ENCODE peak calls at places on chromosome 20, in seven cellular contexts. X is H1, H is A549, Z is ovary, Q is progenitor cell of endocrine pancreas, J is OCI-LY7, I is WTC11. L is an unnamed sample.

GRCh38 chr20:23061713-23062561 is 12.5 kb upstream of the THBD start:
- DNase-seq in X (peak; percentile 57), H (peak; percentile 75), Z (peak; percentile 67), Q (no peak), J (peak; percentile 6), I (peak; percentile 70), L (no peak)

GRCh38 chr20:52160805-52161204 is 30.8 kb downstream of the ZFP64 start:
- DNase-seq in X (no peak), H (no peak), Z (no peak), Q (no peak), J (no peak), I (no peak), L (no peak)

GRCh38 chr20:56778765-56779195 is 149.7 kb downstream of the TFAP2C start:
- DNase-seq in X (peak; percentile 56), H (peak; percentile 67), Z (no peak), Q (no peak), J (no peak), I (no peak), L (no peak)

GRCh38 chr20:50248104-50248631 is 57.5 kb downstream of the CEBPB start:
- DNase-seq in X (no peak), H (no peak), Z (no peak), Q (no peak), J (no peak), I (no peak), L (no peak)

GRCh38 chr20:19992996-19993908 is 23.9 kb upstream of the NAA20 start:
- DNase-seq in X (no peak), H (peak; percentile 89), Z (no peak), Q (no peak), J (no peak), I (peak; percentile 30), L (no peak)

GRCh38 chr20:16898433-16898832 is 150.3 kb downstream of the OTOR start:
- DNase-seq in X (no peak), H (no peak), Z (no peak), Q (no peak), J (no peak), I (no peak), L (no peak)

GRCh38 chr20:18742841-18743240 is 70.7 kb upstream of the SCP2D1 start:
- DNase-seq in X (no peak), H (no peak), Z (no peak), Q (no peak), J (no peak), I (no peak), L (no peak)

GRCh38 chr20:53195882-53196610 is 223.9 kb downstream of the TSHZ2 start:
- DNase-seq in X (no peak), H (no peak), Z (no peak), Q (no peak), J (peak; percentile 59), I (no peak), L (no peak)

GRCh38 chr20:36888880-36889516 is 13.1 kb downstream of the TLDC2 start:
- DNase-seq in X (no peak), H (no peak), Z (no peak), Q (no peak), J (no peak), I (no peak), L (no peak)

GRCh38 chr20:9966966-9967365 is 67.8 kb upstream of the ANKEF1 start:
- DNase-seq in X (no peak), H (peak; percentile 38), Z (no peak), Q (no peak), J (no peak), I (no peak), L (no peak)

GRCh38 chr20:48171626-48172025 is 386.3 kb upstream of the SULF2 start:
- DNase-seq in X (no peak), H (no peak), Z (no peak), Q (no peak), J (no peak), I (no peak), L (no peak)

GRCh38 chr20:1491891-1492642 is 847 bp upstream of the SIRPB2 start:
- DNase-seq in X (no peak), H (no peak), Z (no peak), Q (no peak), J (no peak), I (no peak), L (no peak)

GRCh38 chr20:58111340-58112016 is 117.0 kb downstream of the ANKRD60 start:
- DNase-seq in X (peak; percentile 32), H (no peak), Z (no peak), Q (no peak), J (no peak), I (no peak), L (no peak)

GRCh38 chr20:8218861-8219260 is 86.8 kb downstream of the PLCB1 start:
- DNase-seq in X (no peak), H (no peak), Z (no peak), Q (no peak), J (no peak), I (no peak), L (no peak)

GRCh38 chr20:3768342-3769130 is 983 bp upstream of the ADISSP start:
- DNase-seq in X (peak; percentile 94), H (peak; percentile 90), Z (peak; percentile 86), Q (peak; percentile 57), J (peak; percentile 88), I (peak; percentile 89), L (peak; percentile 80)
- TF ChIP-seq CTCF in X (peak; percentile 60), H (peak; percentile 76), Z (no peak), Q (peak; percentile 68), J (peak; percentile 82), I (peak; percentile 30), L (no peak)

DNA sequence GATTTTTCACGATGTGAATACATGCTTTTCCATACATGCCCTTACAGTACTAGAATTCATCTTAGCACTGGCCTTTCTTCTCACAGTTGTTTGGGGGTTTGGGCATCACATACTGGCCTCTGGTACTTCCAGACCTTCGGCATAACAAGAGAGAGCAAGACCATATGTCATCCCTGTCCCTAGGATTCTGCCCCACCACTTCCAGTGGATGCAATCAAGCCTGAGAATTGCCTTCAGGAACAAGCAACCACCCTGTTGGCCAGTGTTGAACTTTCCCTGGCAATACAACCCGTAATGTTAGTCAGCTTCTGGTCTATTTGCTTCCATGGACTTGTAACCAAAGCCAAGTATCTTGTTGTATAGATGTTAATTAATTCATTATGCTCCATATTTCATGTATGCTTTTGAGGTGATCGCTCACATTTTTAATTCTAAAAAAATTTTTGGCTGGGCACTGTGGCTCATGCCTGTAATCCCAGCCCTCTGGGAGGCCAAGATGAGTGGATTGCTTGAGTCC is 15.4 kb upstream of the SLPI start:
- DNase-seq in X (no peak), H (no peak), Z (no peak), Q (no peak), J (no peak), I (no peak), L (no peak)
- TF ChIP-seq CTCF in X (no peak), H (no peak), Z (no peak), Q (no peak), J (no peak), I (no peak), L (no peak)

DNA sequence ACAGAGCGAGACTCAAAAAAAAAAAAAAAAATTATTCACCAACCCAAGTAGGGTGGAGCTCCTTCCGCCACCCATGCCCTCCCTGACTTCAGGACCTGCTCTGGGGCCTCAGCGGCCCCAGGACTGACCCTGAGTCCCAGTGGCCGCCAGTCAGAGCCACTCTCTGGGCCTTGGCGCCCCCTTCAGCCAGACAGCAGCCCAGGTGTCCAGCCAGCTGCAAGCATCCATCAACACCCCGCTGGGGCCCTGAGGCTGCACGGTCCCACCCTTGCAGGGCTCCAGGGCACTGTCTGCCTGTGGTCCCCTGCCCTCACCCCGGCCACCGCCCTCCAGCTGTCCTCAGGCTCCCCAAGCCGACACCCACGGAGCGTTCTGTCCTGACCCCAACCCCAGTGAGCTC is 11.4 kb upstream of the KCNQ2 start:
- DNase-seq in X (no peak), H (no peak), Z (no peak), Q (no peak), J (no peak), I (peak; percentile 63), L (no peak)
- TF ChIP-seq CTCF in X (peak; percentile 53), H (no peak), Z (no peak), Q (no peak), J (no peak), I (no peak), L (no peak)

DNA sequence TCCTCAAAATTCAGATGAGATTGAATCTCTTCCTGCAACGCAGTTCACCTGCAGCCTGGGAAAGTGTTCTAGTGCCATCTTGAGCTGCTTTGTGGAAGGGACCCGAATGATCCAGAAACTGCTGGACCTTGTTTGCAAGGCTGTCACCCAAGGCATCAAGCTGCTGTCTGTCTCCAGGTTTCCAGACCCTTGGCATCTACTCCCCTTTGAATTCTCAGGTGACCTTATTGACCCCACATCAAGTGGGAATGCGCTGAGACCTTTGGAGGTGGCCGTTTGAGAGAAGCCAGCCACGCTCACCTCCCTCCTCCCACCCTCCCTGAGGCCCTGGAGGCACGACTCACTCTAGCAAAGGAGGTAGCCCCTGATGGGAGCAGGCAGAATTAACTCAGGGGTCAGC is 112.5 kb downstream of the EDN3 start:
- DNase-seq in X (peak; percentile 50), H (peak; percentile 31), Z (no peak), Q (no peak), J (peak; percentile 5), I (peak; percentile 33), L (no peak)
- TF ChIP-seq CTCF in X (peak; percentile 38), H (peak; percentile 45), Z (no peak), Q (peak; percentile 43), J (no peak), I (no peak), L (no peak)

GRCh38 chr20:62907377-62908317 is 18.7 kb downstream of the DIDO1 start:
- DNase-seq in X (no peak), H (no peak), Z (no peak), Q (no peak), J (peak; percentile 60), I (peak; percentile 61), L (no peak)
- TF ChIP-seq CTCF in X (peak; percentile 81), H (peak; percentile 43), Z (no peak), Q (peak; percentile 65), J (peak; percentile 81), I (peak; percentile 63), L (no peak)

GRCh38 chr20:59940129-59940955 is at the start of the genes FAM217B and PPP1R3D:
- DNase-seq in X (peak; percentile 92), H (peak; percentile 94), Z (peak; percentile 96), Q (peak; percentile 91), J (peak; percentile 92), I (peak; percentile 91), L (peak; percentile 91)
- TF ChIP-seq CTCF in X (no peak), H (no peak), Z (no peak), Q (peak; percentile 33), J (peak; percentile 34), I (no peak), L (no peak)

L was measured in activated B cell treated with CpG ODN at 0.5 μM for 24 hours.